ENCODE peak calls at places on chromosomes 12 and 14, in eight cellular contexts. Z is immature natural killer cell; C is MV-4-11; U is naive thymus-derived CD8-positive, alpha-beta T cell; V is KG1; P is stimulated activated CD4-positive, alpha-beta T cell treated with anti-CD3 and anti-CD28 coated beads, Interleukin-12 subunit alpha, Interleukin-12 subunit beta, amount 100 ng/mL, for 4 hours; S is Ammon's horn; A is HCT116. H is an unnamed sample.

GRCh38 chr12:94037444-94037843 is 110.9 kb upstream of the PLXNC1 start:
- DNase-seq in U (no peak), P (no peak), A (no peak), V (no peak), Z (no peak), C (peak), S (no peak), H (no peak)

GRCh38 chr14:67562776-67563150 is 29.7 kb downstream of the PLEKHH1 start:
- DNase-seq in V (no peak), U (no peak), P (no peak), A (no peak), C (no peak), Z (no peak), S (no peak), H (no peak)

GRCh38 chr14:100392266-100392850 is 69.2 kb downstream of the SLC25A47 start:
- DNase-seq in V (no peak), U (no peak), C (peak), A (no peak), Z (no peak), S (no peak), P (no peak), H (no peak)

GRCh38 chr14:61695695-61696527 is 598 bp downstream of the HIF1A start:
- DNase-seq in U (peak), S (peak), C (peak), P (peak), A (no peak), Z (peak), V (no peak), H (no peak)

GRCh38 chr12:3225154-3225795 is 148.1 kb downstream of the TSPAN9 start:
- DNase-seq in C (peak), V (no peak), Z (no peak), P (no peak), A (no peak), U (no peak), S (no peak), H (peak)

GRCh38 chr12:56838602-56839488 is 75.7 kb downstream of the HSD17B6 start:
- DNase-seq in U (no peak), C (no peak), S (no peak), P (no peak), Z (no peak), A (no peak), V (no peak), H (peak)

GRCh38 chr12:124213606-124214347 is 81.1 kb upstream of the RFLNA start:
- DNase-seq in U (no peak), P (no peak), V (no peak), S (no peak), C (peak), Z (no peak), A (no peak), H (no peak)

GRCh38 chr12:49340971-49341776 is 4.2 kb upstream of the C1QL4 start:
- DNase-seq in U (no peak), P (no peak), A (no peak), V (no peak), S (no peak), C (no peak), Z (no peak), H (no peak)

GRCh38 chr12:25504744-25505143 is 48.3 kb downstream of the LMNTD1 start:
- DNase-seq in P (no peak), S (no peak), U (no peak), Z (no peak), C (no peak), A (no peak), V (no peak), H (no peak)

H was measured in skeletal muscle cell.